ENCODE peak calls at places on chromosome 15, in six cellular contexts. One of them, this sample, is unnamed.

GRCh38 chr15:91942676-91943417 is 89.3 kb downstream of the SLCO3A1 start:
- DNase-seq in K562: no peak
- DNase-seq in astrocyte: peak
- DNase-seq in MM.1S: peak
- DNase-seq in GM23248: peak
- DNase-seq in fibroblast of lung: peak
- DNase-seq in this sample: peak

GRCh38 chr15:24819680-24820079 is 135.1 kb upstream of the SNRPN start:
- DNase-seq in GM23248: no peak
- DNase-seq in fibroblast of lung: no peak
- DNase-seq in astrocyte: no peak
- DNase-seq in K562: no peak
- DNase-seq in MM.1S: no peak
- DNase-seq in this sample: no peak

GRCh38 chr15:89926158-89926557 is 13.4 kb upstream of the ARPIN start:
- DNase-seq in GM23248: peak
- DNase-seq in K562: no peak
- DNase-seq in MM.1S: no peak
- DNase-seq in fibroblast of lung: no peak
- DNase-seq in astrocyte: no peak
- DNase-seq in this sample: no peak

GRCh38 chr15:89003865-89004725 is 84.2 kb upstream of the ABHD2 start:
- DNase-seq in K562: peak
- DNase-seq in MM.1S: no peak
- DNase-seq in astrocyte: peak
- DNase-seq in GM23248: peak
- DNase-seq in fibroblast of lung: peak
- DNase-seq in this sample: no peak

GRCh38 chr15:101239724-101240136 is 12.1 kb downstream of the CHSY1 start:
- DNase-seq in astrocyte: no peak
- DNase-seq in fibroblast of lung: no peak
- DNase-seq in K562: no peak
- DNase-seq in MM.1S: no peak
- DNase-seq in GM23248: no peak
- DNase-seq in this sample: no peak

GRCh38 chr15:52798529-52799101 is 8.5 kb upstream of the ONECUT1 start:
- DNase-seq in K562: no peak
- DNase-seq in fibroblast of lung: no peak
- DNase-seq in astrocyte: no peak
- DNase-seq in MM.1S: no peak
- DNase-seq in GM23248: no peak
- DNase-seq in this sample: no peak

GRCh38 chr15:63491116-63491817 is 13.1 kb upstream of the USP3 start:
- DNase-seq in MM.1S: no peak
- DNase-seq in K562: no peak
- DNase-seq in astrocyte: no peak
- DNase-seq in fibroblast of lung: no peak
- DNase-seq in GM23248: peak
- DNase-seq in this sample: no peak

GRCh38 chr15:64665179-64665578 is 110.2 kb downstream of the RBPMS2 start:
- DNase-seq in fibroblast of lung: no peak
- DNase-seq in K562: no peak
- DNase-seq in GM23248: no peak
- DNase-seq in MM.1S: no peak
- DNase-seq in astrocyte: no peak
- DNase-seq in this sample: no peak

GRCh38 chr15:51947124-51947523 is 24.5 kb downstream of the LEO1 start:
- DNase-seq in K562: no peak
- DNase-seq in fibroblast of lung: no peak
- DNase-seq in MM.1S: no peak
- DNase-seq in astrocyte: no peak
- DNase-seq in GM23248: no peak
- DNase-seq in this sample: no peak

GRCh38 chr15:72174551-72175165 is 22.9 kb downstream of the GRAMD2A start:
- DNase-seq in fibroblast of lung: no peak
- DNase-seq in MM.1S: no peak
- DNase-seq in GM23248: no peak
- DNase-seq in astrocyte: no peak
- DNase-seq in K562: no peak
- DNase-seq in this sample: no peak

GRCh38 chr15:25178835-25179672 is 224.3 kb downstream of the SNRPN start:
- DNase-seq in K562: no peak
- DNase-seq in fibroblast of lung: no peak
- DNase-seq in MM.1S: no peak
- DNase-seq in astrocyte: no peak
- DNase-seq in GM23248: no peak
- DNase-seq in this sample: no peak

GRCh38 chr15:65092911-65093792 is 16.6 kb downstream of the KBTBD13 start:
- DNase-seq in GM23248: no peak
- DNase-seq in K562: no peak
- DNase-seq in astrocyte: no peak
- DNase-seq in fibroblast of lung: no peak
- DNase-seq in MM.1S: no peak
- DNase-seq in this sample: no peak

GRCh38 chr15:45378913-45379262 is 544 bp upstream of the GATM start:
- DNase-seq in MM.1S: no peak
- DNase-seq in K562: no peak
- DNase-seq in fibroblast of lung: no peak
- DNase-seq in GM23248: no peak
- DNase-seq in astrocyte: no peak
- DNase-seq in this sample: no peak

GRCh38 chr15:33310481-33311311 is at the start of gene RYR3:
- DNase-seq in K562: no peak
- DNase-seq in astrocyte: peak
- DNase-seq in GM23248: peak
- DNase-seq in fibroblast of lung: peak
- DNase-seq in MM.1S: no peak
- DNase-seq in this sample: peak

GRCh38 chr15:27601239-27601942 is 497.7 kb downstream of the OCA2 start:
- DNase-seq in MM.1S: peak
- DNase-seq in GM23248: peak
- DNase-seq in fibroblast of lung: peak
- DNase-seq in astrocyte: peak
- DNase-seq in K562: no peak
- DNase-seq in this sample: no peak

GRCh38 chr15:39031596-39031995 is 467.0 kb upstream of the RASGRP1 start:
- DNase-seq in K562: no peak
- DNase-seq in astrocyte: no peak
- DNase-seq in MM.1S: no peak
- DNase-seq in GM23248: no peak
- DNase-seq in fibroblast of lung: no peak
- DNase-seq in this sample: no peak

GRCh38 chr15:33380406-33380805 is 69.6 kb downstream of the RYR3 start:
- DNase-seq in GM23248: no peak
- DNase-seq in MM.1S: no peak
- DNase-seq in K562: no peak
- DNase-seq in astrocyte: no peak
- DNase-seq in fibroblast of lung: no peak
- DNase-seq in this sample: no peak

GRCh38 chr15:48418343-48418742 is 87.1 kb downstream of the DUT start:
- DNase-seq in K562: no peak
- DNase-seq in fibroblast of lung: no peak
- DNase-seq in GM23248: no peak
- DNase-seq in MM.1S: no peak
- DNase-seq in astrocyte: no peak
- DNase-seq in this sample: no peak

GRCh38 chr15:35306361-35306981 is 221.4 kb upstream of the NANOGP8 start:
- DNase-seq in MM.1S: no peak
- DNase-seq in K562: no peak
- DNase-seq in fibroblast of lung: peak
- DNase-seq in astrocyte: peak
- DNase-seq in GM23248: peak
- DNase-seq in this sample: peak

DNA sequence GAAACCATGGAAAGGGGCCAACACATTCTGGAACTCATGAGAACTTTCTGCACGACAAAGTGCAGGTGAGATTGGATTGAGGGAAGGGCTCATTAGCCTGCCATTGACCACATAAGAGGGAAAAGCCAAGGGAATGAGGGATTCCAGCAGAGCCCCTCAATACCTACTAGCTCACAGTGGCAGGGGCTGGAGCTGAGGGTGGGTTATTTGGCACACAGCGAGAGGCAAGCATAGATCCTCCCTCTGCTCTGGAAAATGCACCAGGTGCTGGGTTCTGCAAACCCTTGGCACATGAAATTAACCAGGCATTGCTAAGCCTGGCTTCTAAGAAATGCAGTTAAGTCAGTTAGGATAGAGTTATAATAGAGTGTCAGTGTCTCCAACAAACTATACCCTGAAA is 60.8 kb downstream of the IL16 start:
- DNase-seq in astrocyte: no peak
- DNase-seq in GM23248: no peak
- DNase-seq in K562: no peak
- DNase-seq in MM.1S: no peak
- DNase-seq in fibroblast of lung: no peak
- DNase-seq in this sample: no peak
- TF ChIP-seq EZH2 in astrocyte: no peak
- TF ChIP-seq EZH2 in GM23248: no peak
- TF ChIP-seq EZH2 in K562: no peak
- TF ChIP-seq EZH2 in MM.1S: no peak
- TF ChIP-seq EZH2 in fibroblast of lung: no peak
- TF ChIP-seq EZH2 in this sample: no peak

GRCh38 chr15:74373056-74373650 is 5.7 kb upstream of the CYP11A1 start:
- DNase-seq in fibroblast of lung: no peak
- DNase-seq in GM23248: no peak
- DNase-seq in K562: no peak
- DNase-seq in MM.1S: no peak
- DNase-seq in astrocyte: no peak
- DNase-seq in this sample: no peak
- H3K4me3 ChIP-seq in fibroblast of lung: no peak
- H3K4me3 ChIP-seq in GM23248: no peak
- H3K4me3 ChIP-seq in K562: no peak
- H3K4me3 ChIP-seq in MM.1S: peak
- H3K4me3 ChIP-seq in astrocyte: peak
- H3K4me3 ChIP-seq in this sample: no peak

DNA sequence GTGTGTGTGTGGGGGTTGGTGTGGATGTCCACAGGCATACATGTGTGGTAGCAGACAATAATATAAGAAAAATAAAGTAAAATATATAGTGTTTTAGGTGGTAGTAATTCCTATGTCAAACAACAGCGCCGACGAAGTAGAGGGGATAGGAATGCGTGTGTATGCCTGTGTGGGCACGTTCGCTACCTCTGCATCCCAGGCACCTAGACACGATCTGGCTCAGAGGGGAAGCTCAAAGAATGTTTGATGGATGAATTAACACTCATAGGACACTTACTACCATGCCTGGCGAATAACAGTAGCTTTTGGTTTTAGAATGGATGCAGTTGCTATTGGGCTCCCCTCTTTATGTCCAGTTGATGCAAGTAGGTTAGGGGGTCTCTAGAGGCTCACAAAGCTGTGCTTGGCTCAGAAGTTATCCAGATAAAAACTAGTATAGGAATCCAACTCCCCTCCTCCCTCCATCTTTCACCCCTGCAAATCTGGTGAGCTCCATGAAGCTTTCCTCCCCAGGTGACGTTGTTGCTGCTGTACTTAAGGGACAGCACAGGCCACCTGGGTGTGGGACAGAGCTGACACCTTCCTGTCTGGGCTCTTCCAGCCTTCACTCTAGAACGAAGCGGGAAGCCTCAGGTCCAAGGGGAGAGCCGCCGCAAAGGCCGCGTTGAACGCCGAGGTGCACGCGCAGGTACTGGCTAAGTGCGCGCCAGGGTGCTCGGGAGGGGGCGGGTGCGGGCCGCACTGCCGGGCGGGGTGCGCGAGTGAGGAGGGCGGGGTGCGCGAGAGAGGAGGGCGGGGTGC is 192.6 kb upstream of the LYSMD4 start:
- DNase-seq in astrocyte: peak
- DNase-seq in fibroblast of lung: peak
- DNase-seq in K562: peak
- DNase-seq in GM23248: peak
- DNase-seq in MM.1S: peak
- DNase-seq in this sample: peak
- TF ChIP-seq EZH2 in astrocyte: no peak
- TF ChIP-seq EZH2 in fibroblast of lung: no peak
- TF ChIP-seq EZH2 in K562: no peak
- TF ChIP-seq EZH2 in GM23248: no peak
- TF ChIP-seq EZH2 in MM.1S: no peak
- TF ChIP-seq EZH2 in this sample: no peak

GRCh38 chr15:85579011-85579701 is 198.8 kb downstream of the AKAP13 start:
- DNase-seq in GM23248: no peak
- DNase-seq in K562: no peak
- DNase-seq in MM.1S: no peak
- DNase-seq in fibroblast of lung: no peak
- DNase-seq in astrocyte: no peak
- DNase-seq in this sample: no peak
- H3K4me3 ChIP-seq in GM23248: no peak
- H3K4me3 ChIP-seq in K562: no peak
- H3K4me3 ChIP-seq in MM.1S: no peak
- H3K4me3 ChIP-seq in fibroblast of lung: no peak
- H3K4me3 ChIP-seq in astrocyte: no peak
- H3K4me3 ChIP-seq in this sample: no peak

GRCh38 chr15:73369073-73369694 is 426 bp upstream of the HCN4 start:
- DNase-seq in GM23248: peak
- DNase-seq in fibroblast of lung: no peak
- DNase-seq in MM.1S: no peak
- DNase-seq in astrocyte: no peak
- DNase-seq in K562: no peak
- DNase-seq in this sample: no peak
- TF ChIP-seq EZH2 in GM23248: no peak
- TF ChIP-seq EZH2 in fibroblast of lung: peak
- TF ChIP-seq EZH2 in MM.1S: no peak
- TF ChIP-seq EZH2 in astrocyte: peak
- TF ChIP-seq EZH2 in K562: no peak
- TF ChIP-seq EZH2 in this sample: peak

GRCh38 chr15:74892313-74892712 is 2.5 kb downstream of the MPI start:
- DNase-seq in fibroblast of lung: no peak
- DNase-seq in GM23248: no peak
- DNase-seq in MM.1S: no peak
- DNase-seq in K562: no peak
- DNase-seq in astrocyte: no peak
- DNase-seq in this sample: peak

GRCh38 chr15:74888716-74889115 is 1.1 kb upstream of the MPI start:
- DNase-seq in K562: no peak
- DNase-seq in GM23248: no peak
- DNase-seq in fibroblast of lung: no peak
- DNase-seq in astrocyte: no peak
- DNase-seq in MM.1S: no peak
- DNase-seq in this sample: no peak

GRCh38 chr15:74891469-74891868 is 1.6 kb downstream of the MPI start:
- DNase-seq in MM.1S: no peak
- DNase-seq in fibroblast of lung: no peak
- DNase-seq in GM23248: no peak
- DNase-seq in astrocyte: no peak
- DNase-seq in K562: no peak
- DNase-seq in this sample: no peak

GRCh38 chr15:74889882-74890768 is at the start of gene MPI:
- DNase-seq in GM23248: peak
- DNase-seq in fibroblast of lung: peak
- DNase-seq in MM.1S: peak
- DNase-seq in K562: peak
- DNase-seq in astrocyte: peak
- DNase-seq in this sample: peak

DNA sequence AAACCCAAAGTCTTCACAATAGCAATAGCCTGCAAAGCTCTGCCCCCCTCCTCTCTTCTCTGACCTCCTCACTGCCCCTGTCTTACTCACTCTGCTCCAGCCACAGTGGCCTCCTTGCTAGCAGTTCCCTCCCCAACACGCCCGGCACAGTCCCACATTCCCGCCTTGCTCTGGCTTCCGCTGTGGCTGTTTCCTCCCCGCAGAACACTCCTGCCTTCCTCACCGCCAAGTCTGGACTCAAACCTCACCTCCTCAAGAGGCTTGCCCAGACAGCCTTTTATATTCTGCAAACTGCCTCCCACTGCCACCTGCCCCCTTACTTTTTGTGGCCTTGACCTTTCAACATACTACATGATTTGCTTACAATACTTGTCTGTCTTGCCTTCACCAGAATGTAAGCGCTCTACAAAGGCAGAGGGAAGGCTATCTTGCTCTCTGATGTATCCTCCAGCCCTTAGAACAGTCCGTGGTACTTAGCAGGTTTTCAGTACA is 406 bp upstream of the MPI start:
- DNase-seq in GM23248: peak
- DNase-seq in K562: peak
- DNase-seq in fibroblast of lung: peak
- DNase-seq in MM.1S: no peak
- DNase-seq in astrocyte: peak
- DNase-seq in this sample: no peak
- H3K4me3 ChIP-seq in GM23248: peak
- H3K4me3 ChIP-seq in K562: peak
- H3K4me3 ChIP-seq in fibroblast of lung: peak
- H3K4me3 ChIP-seq in MM.1S: peak
- H3K4me3 ChIP-seq in astrocyte: peak
- H3K4me3 ChIP-seq in this sample: peak

This sample was measured in mammary epithelial cell.